ENCODE peak calls at places on chromosomes 13 and 19, in nine cellular contexts. B is HL-60, K is stomach, D is cardiac fibroblast, F is AG04450, C is bronchial epithelial cell, Y is cardiac muscle cell, Z is fibroblast of mammary gland, A is DND-41. X is an unnamed sample.

GRCh38 chr13:110363009-110363408 is 55.9 kb downstream of the COL4A2 start:
- DNase-seq in B (no peak), K (no peak), D (no peak), F (no peak), C (no peak), Y (no peak), Z (no peak), A (no peak), X (no peak)

GRCh38 chr13:48975101-48975925 is at the start of gene FNDC3A:
- DNase-seq in B (no peak), K (peak; percentile 41), D (peak; percentile 69), F (peak; percentile 23), C (peak; percentile 54), Y (peak; percentile 84), Z (peak; percentile 57), A (peak; percentile 74), X (peak; percentile 75)

GRCh38 chr13:110340812-110341444 is 33.8 kb downstream of the COL4A2 start:
- DNase-seq in B (no peak), K (peak; percentile 59), D (peak; percentile 95), F (no peak), C (no peak), Y (peak; percentile 85), Z (peak; percentile 34), A (no peak), X (peak; percentile 19)

GRCh38 chr19:14073925-14074838 is 1.6 kb downstream of the MISP3 start:
- DNase-seq in B (no peak), K (peak; percentile 66), D (no peak), F (no peak), C (peak; percentile 30), Y (no peak), Z (no peak), A (peak; percentile 55), X (no peak)

GRCh38 chr13:61770697-61771096 is 355.0 kb upstream of the PCDH20 start:
- DNase-seq in B (no peak), K (no peak), D (no peak), F (no peak), C (no peak), Y (no peak), Z (no peak), A (no peak), X (no peak)

GRCh38 chr19:49911381-49912145 is 14.9 kb upstream of the IL4I1 start:
- DNase-seq in B (no peak), K (no peak), D (peak; percentile 20), F (no peak), C (no peak), Y (peak; percentile 16), Z (no peak), A (no peak), X (peak; percentile 92)

GRCh38 chr13:40666905-40667621 is 622 bp upstream of the FOXO1 start:
- DNase-seq in B (no peak), K (peak; percentile 48), D (no peak), F (no peak), C (no peak), Y (no peak), Z (no peak), A (no peak), X (no peak)

GRCh38 chr13:26946675-26947342 is 186.2 kb upstream of the GPR12 start:
- DNase-seq in B (peak; percentile 3), K (no peak), D (peak; percentile 73), F (peak; percentile 42), C (peak; percentile 59), Y (peak; percentile 84), Z (peak; percentile 62), A (no peak), X (peak; percentile 66)

GRCh38 chr13:75050419-75051066 is 431.4 kb downstream of the TBC1D4 start:
- DNase-seq in B (no peak), K (no peak), D (peak; percentile 3), F (no peak), C (peak; percentile 17), Y (peak; percentile 41), Z (peak; percentile 12), A (no peak), X (no peak)

GRCh38 chr13:20381401-20381800 is 144.3 kb downstream of the CRYL1 start:
- DNase-seq in B (no peak), K (no peak), D (no peak), F (no peak), C (no peak), Y (no peak), Z (no peak), A (no peak), X (no peak)

GRCh38 chr19:18006895-18007604 is 920 bp upstream of the ARRDC2 start:
- DNase-seq in B (peak; percentile 57), K (peak; percentile 87), D (peak; percentile 81), F (no peak), C (peak; percentile 62), Y (peak; percentile 80), Z (peak; percentile 66), A (peak; percentile 78), X (peak; percentile 83)

GRCh38 chr13:110158201-110158600 is 148.8 kb downstream of the COL4A1 start:
- DNase-seq in B (no peak), K (no peak), D (no peak), F (no peak), C (no peak), Y (no peak), Z (no peak), A (no peak), X (no peak)

GRCh38 chr19:8609210-8610040 is 1.1 kb downstream of the ADAMTS10 start:
- DNase-seq in B (no peak), K (peak; percentile 30), D (peak; percentile 71), F (no peak), C (no peak), Y (peak; percentile 76), Z (peak; percentile 35), A (no peak), X (no peak)

GRCh38 chr13:46577656-46578589 is 25.0 kb downstream of the LRCH1 start:
- DNase-seq in B (no peak), K (no peak), D (no peak), F (no peak), C (no peak), Y (no peak), Z (peak; percentile 40), A (peak; percentile 44), X (no peak)

GRCh38 chr13:43036386-43037220 is 13.2 kb downstream of the DNAJC15 start:
- DNase-seq in B (no peak), K (no peak), D (no peak), F (no peak), C (no peak), Y (peak; percentile 84), Z (no peak), A (no peak), X (no peak)

GRCh38 chr13:41502021-41502420 is 44.7 kb downstream of the RGCC start:
- DNase-seq in B (no peak), K (no peak), D (no peak), F (no peak), C (no peak), Y (no peak), Z (no peak), A (no peak), X (no peak)

GRCh38 chr13:44389003-44389666 is 15.5 kb downstream of the SERP2 start:
- DNase-seq in B (no peak), K (no peak), D (no peak), F (no peak), C (no peak), Y (no peak), Z (no peak), A (no peak), X (no peak)

GRCh38 chr13:110557082-110557481 is 4.4 kb downstream of the RAB20 start:
- DNase-seq in B (no peak), K (no peak), D (no peak), F (no peak), C (no peak), Y (no peak), Z (no peak), A (no peak), X (no peak)

GRCh38 chr13:28958018-28958417 is 137.9 kb downstream of the MTUS2 start:
- DNase-seq in B (no peak), K (no peak), D (no peak), F (no peak), C (no peak), Y (no peak), Z (no peak), A (no peak), X (no peak)

GRCh38 chr19:15464394-15465385 is at the start of gene RASAL3:
- DNase-seq in B (peak; percentile 59), K (no peak), D (peak; percentile 19), F (no peak), C (no peak), Y (peak; percentile 46), Z (no peak), A (peak; percentile 86), X (peak; percentile 86)

GRCh38 chr13:74026753-74027152 is 107.5 kb downstream of the KLF12 start:
- DNase-seq in B (no peak), K (peak; percentile 29), D (peak; percentile 21), F (no peak), C (peak; percentile 59), Y (peak; percentile 4), Z (no peak), A (peak; percentile 87), X (peak; percentile 93)

GRCh38 chr13:35630551-35631275 is 154.2 kb upstream of the MAB21L1 start:
- DNase-seq in B (no peak), K (no peak), D (peak; percentile 66), F (peak; percentile 16), C (peak; percentile 55), Y (peak; percentile 65), Z (peak; percentile 74), A (no peak), X (peak; percentile 44)

GRCh38 chr19:47305309-47305751 is 4.3 kb upstream of the C5AR1 start:
- DNase-seq in B (peak; percentile 51), K (peak; percentile 73), D (peak; percentile 96), F (peak; percentile 78), C (peak; percentile 65), Y (peak; percentile 89), Z (peak; percentile 99), A (peak; percentile 58), X (peak; percentile 75)
- H3K4me3 ChIP-seq in B (no peak overlapping the region), K (no peak overlapping the region), D (no peak overlapping the region), F (peak overlapping the region; percentile 27), C (no peak overlapping the region), Y (no peak overlapping the region), Z (no peak overlapping the region), A (no peak overlapping the region), X (no peak overlapping the region)

GRCh38 chr13:30115257-30115600 is 192.1 kb downstream of the KATNAL1 start:
- DNase-seq in B (no peak), K (no peak), D (no peak), F (no peak), C (no peak), Y (no peak), Z (no peak), A (no peak), X (no peak)
- TF ChIP-seq CTCF in B (no peak), K (peak; percentile 89), D (no peak), F (no peak), C (no peak), Y (no peak), Z (no peak), A (no peak), X (no peak)

GRCh38 chr19:10717054-10717355 is 874 bp upstream of the DNM2 start:
- DNase-seq in B (no peak), K (no peak), D (no peak), F (no peak), C (no peak), Y (no peak), Z (no peak), A (no peak), X (no peak)
- H3K4me3 ChIP-seq in B (no peak overlapping the region), K (peak overlapping the region; percentile 10), D (no peak overlapping the region), F (peak overlapping the region; percentile 44), C (peak overlapping the region; percentile 17), Y (no peak overlapping the region), Z (peak overlapping the region; percentile 48), A (no peak overlapping the region), X (peak overlapping the region; percentile 12)

DNA sequence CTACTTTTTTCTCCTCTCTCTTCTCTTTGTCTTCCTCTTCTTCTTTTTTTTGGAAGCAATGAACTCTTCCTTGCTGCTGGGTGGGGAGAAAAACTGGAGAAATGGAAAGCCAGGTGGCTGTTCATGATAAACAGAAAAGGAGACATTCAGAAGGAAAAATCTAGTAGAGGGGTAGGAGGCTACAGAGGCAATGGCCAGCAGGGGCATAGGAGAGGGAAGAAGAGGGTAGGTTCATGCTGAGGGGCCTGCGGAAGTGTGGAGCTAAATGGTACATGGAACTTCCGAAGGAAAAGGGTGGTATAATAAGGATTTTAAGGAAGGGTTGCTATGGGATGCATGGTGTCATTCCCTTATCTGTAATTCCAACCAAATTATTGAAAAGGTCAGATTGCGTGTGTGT is 17.5 kb upstream of the HS6ST3 start:
- DNase-seq in B (no peak), K (no peak), D (no peak), F (no peak), C (no peak), Y (no peak), Z (no peak), A (no peak), X (no peak)
- TF ChIP-seq CTCF in B (no peak), K (no peak), D (no peak), F (no peak), C (no peak), Y (no peak), Z (no peak), A (no peak), X (no peak)